ENCODE peak calls at places on chromosomes 3 and 15, in five cellular contexts. M, I, D, R and W are unnamed samples.

GRCh38 chr15:93274276-93274675 is 185.3 kb upstream of the RGMA start:
- DNase-seq in I (no peak), D (no peak), R (no peak), M (no peak), W (no peak)

GRCh38 chr3:180179562-180179961 is 142.8 kb upstream of the PEX5L start:
- DNase-seq in R (no peak), M (no peak), I (no peak), D (no peak), W (no peak)

GRCh38 chr3:27076815-27077630 is 292.2 kb downstream of the NEK10 start:
- DNase-seq in D (no peak), I (no peak), R (no peak), M (no peak), W (no peak)

GRCh38 chr3:76566211-76566534 is 473.7 kb upstream of the ROBO2 start:
- DNase-seq in M (no peak), R (no peak), I (no peak), D (no peak), W (no peak)

GRCh38 chr3:100953103-100953502 is 40.1 kb downstream of the ABI3BP start:
- DNase-seq in D (no peak), I (no peak), R (no peak), M (no peak), W (no peak)

GRCh38 chr15:45148076-45149059 is 18.6 kb downstream of the DUOX1 start:
- DNase-seq in I (no peak), D (no peak), M (peak), R (no peak), W (no peak)

GRCh38 chr3:72657666-72658065 is 190.6 kb downstream of the SHQ1 start:
- DNase-seq in M (no peak), R (no peak), D (no peak), I (peak), W (no peak)

GRCh38 chr3:186167646-186168045 is 58.8 kb upstream of the ETV5 start:
- DNase-seq in D (no peak), I (no peak), R (no peak), M (no peak), W (no peak)

GRCh38 chr15:47185222-47185800 is 532.0 kb upstream of the SEMA6D start:
- DNase-seq in R (no peak), I (no peak), D (no peak), M (no peak), W (no peak)

GRCh38 chr15:67838789-67839332 is 984 bp downstream of the RNU6-1 start:
- DNase-seq in M (peak), D (no peak), I (no peak), R (peak), W (no peak)

GRCh38 chr3:187367561-187368103 is 553 bp upstream of the RTP4 start:
- DNase-seq in I (peak), D (no peak), R (no peak), M (peak), W (no peak)

GRCh38 chr3:186414735-186415419 is 52.8 kb upstream of the DGKG start:
- DNase-seq in M (no peak), D (no peak), I (no peak), R (no peak), W (no peak)

GRCh38 chr3:106198828-106199194 is 330.0 kb upstream of the CBLB start:
- DNase-seq in I (no peak), M (no peak), R (no peak), D (no peak), W (no peak)

GRCh38 chr3:8851703-8852102 is 82.3 kb upstream of the OXTR start:
- DNase-seq in R (no peak), D (no peak), I (no peak), M (no peak), W (no peak)

GRCh38 chr3:111803123-111803593 is 55.9 kb upstream of the PHLDB2 start:
- DNase-seq in R (no peak), I (no peak), M (no peak), D (no peak), W (no peak)

GRCh38 chr15:32828507-32829186 is 110.8 kb downstream of the GREM1 start:
- DNase-seq in R (no peak), M (no peak), D (no peak), I (no peak), W (no peak)

GRCh38 chr3:114743746-114744145 is 403.3 kb downstream of the ZBTB20 start:
- DNase-seq in D (no peak), M (no peak), I (no peak), R (no peak), W (no peak)

GRCh38 chr3:47890832-47891620 is 88.1 kb downstream of the DHX30 start:
- DNase-seq in R (peak), D (no peak), I (no peak), M (no peak), W (no peak)

GRCh38 chr15:27361418-27361817 is 390.4 kb downstream of the GABRG3 start:
- DNase-seq in D (no peak), M (no peak), R (no peak), I (no peak), W (no peak)

GRCh38 chr3:120678331-120678845 is 3.7 kb downstream of the HGD start:
- DNase-seq in D (no peak), M (no peak), I (no peak), R (peak), W (no peak)

GRCh38 chr3:126540342-126540849 is 16.4 kb downstream of the CHST13 start:
- DNase-seq in R (no peak), M (peak), D (no peak), I (no peak), W (peak)

GRCh38 chr3:150078983-150079739 is 108.5 kb upstream of the PFN2 start:
- DNase-seq in D (no peak), M (no peak), I (no peak), R (no peak), W (no peak)

GRCh38 chr3:101625879-101626278 is 51.1 kb downstream of the ZBTB11 start:
- DNase-seq in R (no peak), M (no peak), I (no peak), D (no peak), W (no peak)

GRCh38 chr3:196063456-196063855 is 18.4 kb downstream of the TFRC start:
- DNase-seq in R (no peak), D (no peak), I (no peak), M (no peak), W (no peak)

GRCh38 chr3:14440531-14441239 is 38.3 kb downstream of the SLC6A6 start:
- DNase-seq in M (no peak), D (peak), R (peak), I (no peak), W (no peak)

GRCh38 chr3:142724682-142725351 is 983 bp downstream of the TRPC1 start:
- DNase-seq in D (no peak), I (no peak), R (peak), M (peak), W (peak)

GRCh38 chr15:96296264-96296663 is 34.2 kb upstream of the NR2F2 start:
- DNase-seq in D (no peak), R (no peak), M (no peak), I (no peak), W (no peak)

GRCh38 chr3:31142139-31142538 is 247.7 kb upstream of the GADL1 start:
- DNase-seq in R (no peak), I (no peak), M (no peak), D (no peak), W (no peak)

GRCh38 chr3:119819806-119820205 is 37.9 kb downstream of the NR1I2 start:
- DNase-seq in M (no peak), D (no peak), R (no peak), I (no peak), W (no peak)

GRCh38 chr15:68154923-68155559 is 50.1 kb downstream of the CALML4 start:
- DNase-seq in D (peak), R (peak), I (no peak), M (no peak), W (peak)

GRCh38 chr3:32963871-32964270 is 12.4 kb downstream of the CCR4 start:
- DNase-seq in D (no peak), I (no peak), R (no peak), M (no peak), W (no peak)